ENCODE peak calls at places on chromosomes 5 and 9, in nine cellular contexts. H is mucosa of descending colon, X is GM10248, I is foreskin fibroblast, W is ovary, Y is AG04449, M is AG10803, L is left ventricle myocardium inferior, S is progenitor cell of endocrine pancreas. Z is an unnamed sample.

GRCh38 chr5:139569276-139569955 is 8.3 kb downstream of the UBE2D2 start:
- DNase-seq in H (no peak), X (no peak), I (no peak), W (no peak), Y (no peak), M (no peak), L (no peak), S (no peak), Z (no peak)

GRCh38 chr9:109513871-109514270 is 15.8 kb upstream of the PTPN3 start:
- DNase-seq in H (no peak), X (no peak), I (no peak), W (no peak), Y (no peak), M (no peak), L (no peak), S (no peak), Z (no peak)

GRCh38 chr9:85516976-85517637 is 224.6 kb downstream of the AGTPBP1 start:
- DNase-seq in H (no peak), X (no peak), I (no peak), W (no peak), Y (no peak), M (no peak), L (no peak), S (no peak), Z (no peak)

GRCh38 chr5:107564896-107565295 is 105.8 kb downstream of the EFNA5 start:
- DNase-seq in H (no peak), X (no peak), I (no peak), W (no peak), Y (no peak), M (no peak), L (no peak), S (no peak), Z (peak; percentile 23)

GRCh38 chr9:28951945-28952344 is 1378.7 kb upstream of the C9orf72 start:
- DNase-seq in H (no peak), X (no peak), I (no peak), W (no peak), Y (no peak), M (no peak), L (no peak), S (no peak), Z (no peak)

GRCh38 chr9:104143554-104143919 is 49.4 kb downstream of the SMC2 start:
- DNase-seq in H (no peak), X (no peak), I (no peak), W (no peak), Y (no peak), M (no peak), L (no peak), S (no peak), Z (no peak)

GRCh38 chr9:113592806-113593575 is 129.5 kb downstream of the RGS3 start:
- DNase-seq in H (no peak), X (no peak), I (no peak), W (peak; percentile 9), Y (no peak), M (no peak), L (no peak), S (no peak), Z (no peak)

GRCh38 chr5:42569325-42569724 is 146.1 kb downstream of the GHR start:
- DNase-seq in H (no peak), X (no peak), I (no peak), W (no peak), Y (no peak), M (no peak), L (no peak), S (no peak), Z (no peak)

GRCh38 chr9:95634581-95634980 is 117.8 kb upstream of the PTCH1 start:
- DNase-seq in H (no peak), X (no peak), I (no peak), W (no peak), Y (no peak), M (no peak), L (no peak), S (no peak), Z (no peak)

GRCh38 chr9:121652037-121652837 is 803 bp downstream of the DAB2IP start:
- DNase-seq in H (peak; percentile 68), X (no peak), I (no peak), W (peak; percentile 63), Y (no peak), M (no peak), L (peak; percentile 54), S (no peak), Z (no peak)

GRCh38 chr9:6993531-6993930 is 235.8 kb downstream of the KDM4C start:
- DNase-seq in H (no peak), X (no peak), I (no peak), W (no peak), Y (no peak), M (no peak), L (no peak), S (no peak), Z (no peak)

GRCh38 chr5:1039706-1040260 is 31.2 kb downstream of the NKD2 start:
- DNase-seq in H (no peak), X (no peak), I (no peak), W (no peak), Y (no peak), M (no peak), L (no peak), S (no peak), Z (no peak)

GRCh38 chr9:26754494-26755188 is 138.0 kb downstream of the CAAP1 start:
- DNase-seq in H (no peak), X (no peak), I (no peak), W (no peak), Y (no peak), M (no peak), L (no peak), S (no peak), Z (no peak)

GRCh38 chr5:155926011-155926410 is 401.0 kb upstream of the SGCD start:
- DNase-seq in H (no peak), X (no peak), I (no peak), W (no peak), Y (peak; percentile 73), M (peak; percentile 90), L (no peak), S (no peak), Z (no peak)

GRCh38 chr9:115117999-115118470 is at the start of gene TNC:
- DNase-seq in H (peak; percentile 29), X (no peak), I (peak; percentile 93), W (no peak), Y (no peak), M (peak; percentile 90), L (peak; percentile 36), S (no peak), Z (no peak)

GRCh38 chr5:158648631-158649030 is 451.1 kb downstream of the EBF1 start:
- DNase-seq in H (no peak), X (no peak), I (no peak), W (no peak), Y (no peak), M (peak; percentile 66), L (no peak), S (no peak), Z (no peak)

GRCh38 chr5:92163906-92164305 is 780.8 kb upstream of the ARRDC3 start:
- DNase-seq in H (no peak), X (no peak), I (no peak), W (no peak), Y (no peak), M (no peak), L (no peak), S (no peak), Z (no peak)

GRCh38 chr9:87259543-87259942 is 238.1 kb upstream of the DAPK1 start:
- DNase-seq in H (no peak), X (peak; percentile 22), I (no peak), W (no peak), Y (no peak), M (peak; percentile 51), L (no peak), S (no peak), Z (no peak)

GRCh38 chr9:131986576-131986975 is 93.1 kb downstream of the MED27 start:
- DNase-seq in H (no peak), X (no peak), I (no peak), W (no peak), Y (no peak), M (no peak), L (no peak), S (no peak), Z (peak; percentile 16)

GRCh38 chr9:131801811-131802210 is 61.9 kb upstream of the RAPGEF1 start:
- DNase-seq in H (no peak), X (no peak), I (no peak), W (no peak), Y (no peak), M (no peak), L (no peak), S (no peak), Z (no peak)

GRCh38 chr5:171092194-171092593 is 216.9 kb upstream of the TLX3 start:
- DNase-seq in H (no peak), X (no peak), I (peak; percentile 49), W (no peak), Y (no peak), M (peak; percentile 15), L (no peak), S (no peak), Z (no peak)

GRCh38 chr9:7313389-7313788 is 486.2 kb downstream of the DMAC1 start:
- DNase-seq in H (no peak), X (no peak), I (no peak), W (no peak), Y (no peak), M (no peak), L (no peak), S (no peak), Z (no peak)

GRCh38 chr9:81103597-81104471 is 585.5 kb downstream of the TLE1 start:
- DNase-seq in H (no peak), X (no peak), I (no peak), W (no peak), Y (no peak), M (no peak), L (no peak), S (no peak), Z (no peak)
- TF ChIP-seq CTCF in H (no peak), X (no peak), I (peak; percentile 35), W (no peak), Y (peak; percentile 10), M (peak; percentile 49), L (no peak), S (peak; percentile 44), Z (peak; percentile 55)

GRCh38 chr9:12426198-12426864 is 266.9 kb upstream of the TYRP1 start:
- DNase-seq in H (no peak), X (no peak), I (no peak), W (no peak), Y (no peak), M (no peak), L (no peak), S (no peak), Z (no peak)
- TF ChIP-seq CTCF in H (no peak), X (no peak), I (no peak), W (no peak), Y (no peak), M (no peak), L (no peak), S (peak; percentile 56), Z (no peak)

GRCh38 chr9:36980148-36980974 is 53.7 kb downstream of the PAX5 start:
- DNase-seq in H (no peak), X (peak; percentile 53), I (no peak), W (no peak), Y (no peak), M (no peak), L (no peak), S (no peak), Z (no peak)
- TF ChIP-seq CTCF in H (no peak), X (peak; percentile 27), I (no peak), W (no peak), Y (no peak), M (no peak), L (no peak), S (peak; percentile 10), Z (peak; percentile 16)

DNA sequence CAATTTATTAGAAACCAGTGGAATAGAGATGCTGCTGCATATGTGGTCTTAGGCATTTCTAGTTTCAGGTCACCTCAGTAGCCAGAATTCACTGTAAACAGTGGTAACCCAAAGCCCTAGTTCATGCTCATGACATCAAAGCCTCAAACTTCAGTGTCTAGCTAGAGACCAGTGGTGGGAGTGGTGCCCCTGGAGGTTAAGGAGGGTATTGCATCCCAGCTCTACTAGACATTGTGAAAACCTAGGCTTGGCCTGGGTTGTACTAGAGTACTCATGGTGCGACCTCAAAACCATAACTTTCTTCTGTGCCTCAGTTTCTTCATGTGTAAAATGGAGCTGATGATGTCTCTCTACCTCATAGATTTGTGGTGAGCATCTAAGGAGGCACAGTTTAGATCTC is 18.8 kb downstream of the COL5A1 start:
- DNase-seq in H (no peak), X (no peak), I (no peak), W (peak; percentile 28), Y (no peak), M (no peak), L (no peak), S (no peak), Z (no peak)
- TF ChIP-seq CTCF in H (no peak), X (no peak), I (peak; percentile 78), W (peak; percentile 27), Y (peak; percentile 69), M (peak; percentile 76), L (peak; percentile 37), S (peak; percentile 53), Z (peak; percentile 71)

Z was measured in AG09309.